ENCODE peak calls at places on chromosomes 16 and 17, in five cellular contexts. P is left ventricle myocardium inferior; L is CD8-positive, alpha-beta memory T cell; M is GM03348; H is left kidney. K is an unnamed sample.

GRCh38 chr17:45168991-45169752 is 7.5 kb downstream of the HEXIM2 start:
- DNase-seq in P (no peak), L (no peak), M (no peak), H (no peak), K (no peak)

GRCh38 chr16:50542703-50543102 is 5.5 kb upstream of the NKD1 start:
- DNase-seq in P (no peak), L (no peak), M (no peak), H (no peak), K (no peak)

GRCh38 chr16:65037558-65037957 is 84.3 kb downstream of the CDH11 start:
- DNase-seq in P (no peak), L (no peak), M (no peak), H (peak; percentile 32), K (peak; percentile 48)

GRCh38 chr17:78883533-78884131 is 19.4 kb downstream of the CEP295NL start:
- DNase-seq in P (peak; percentile 78), L (no peak), M (peak; percentile 95), H (peak; percentile 84), K (peak; percentile 94)

GRCh38 chr17:4884489-4884888 is 14.8 kb upstream of the C17orf107 start:
- DNase-seq in P (no peak), L (no peak), M (no peak), H (no peak), K (no peak)

GRCh38 chr17:43801844-43802243 is 21.6 kb downstream of the CFAP97D1 start:
- DNase-seq in P (no peak), L (no peak), M (no peak), H (no peak), K (no peak)

GRCh38 chr17:32341141-32341856 is 674 bp downstream of the C17orf75 start:
- DNase-seq in P (no peak), L (peak; percentile 74), M (no peak), H (peak; percentile 64), K (peak; percentile 29)

GRCh38 chr16:70523621-70524405 is at the start of gene SF3B3:
- DNase-seq in P (no peak), L (peak; percentile 83), M (peak; percentile 76), H (no peak), K (peak; percentile 79)

GRCh38 chr16:89842471-89843408 is 14.5 kb downstream of the SPIRE2 start:
- DNase-seq in P (no peak), L (no peak), M (peak; percentile 48), H (peak; percentile 66), K (no peak)